ENCODE peak calls at places on chromosomes 12 and 14, in ten cellular contexts. P, O, W, E, I, Z, A, S, K and U are unnamed samples.
A peak's percentile ranks its signal among the peaks of the same experiment; 100 is the strongest.

GRCh38 chr12:96419576-96420254 is 19.5 kb upstream of the CDK17 start:
- DNase-seq in K (no peak), I (no peak), A (peak; percentile 26), Z (no peak), E (no peak), S (no peak), W (no peak), P (no peak), O (no peak), U (no peak)

GRCh38 chr14:105087308-105087962 is 22.2 kb upstream of the GPR132 start:
- DNase-seq in A (peak; percentile 73), W (no peak), S (no peak), I (no peak), K (no peak), Z (no peak), O (peak; percentile 39), P (no peak), E (peak; percentile 89), U (peak; percentile 41)

GRCh38 chr14:70924521-70924920 is 17.3 kb downstream of the PCNX1 start:
- DNase-seq in O (no peak), W (no peak), I (no peak), A (no peak), K (no peak), P (no peak), E (no peak), S (no peak), Z (no peak), U (peak; percentile 17)

GRCh38 chr14:95523051-95523817 is 6.8 kb upstream of the SYNE3 start:
- DNase-seq in I (no peak), W (no peak), K (no peak), Z (no peak), P (no peak), S (no peak), E (no peak), A (no peak), O (no peak), U (no peak)

GRCh38 chr12:121980211-121980891 is 41.3 kb upstream of the BCL7A start:
- DNase-seq in W (peak; percentile 48), O (no peak), E (no peak), A (no peak), I (no peak), Z (no peak), P (no peak), K (no peak), S (no peak), U (peak; percentile 71)

GRCh38 chr12:131103614-131104463 is 150.1 kb downstream of the ADGRD1 start:
- DNase-seq in I (no peak), E (peak; percentile 59), Z (no peak), O (no peak), P (no peak), K (no peak), A (peak; percentile 36), S (no peak), W (no peak), U (no peak)

GRCh38 chr14:24975393-24975792 is 74.6 kb downstream of the STXBP6 start:
- DNase-seq in Z (no peak), W (no peak), I (no peak), S (no peak), O (no peak), A (no peak), E (no peak), K (no peak), P (no peak), U (no peak)

GRCh38 chr12:21813125-21813524 is 38.6 kb upstream of the KCNJ8 start:
- DNase-seq in P (no peak), Z (no peak), I (no peak), S (no peak), K (no peak), O (no peak), E (no peak), W (no peak), A (no peak), U (no peak)

GRCh38 chr12:12056951-12057350 is 13.8 kb upstream of the BCL2L14 start:
- DNase-seq in W (no peak), S (no peak), K (no peak), A (no peak), P (no peak), I (no peak), Z (no peak), O (no peak), E (no peak), U (no peak)

GRCh38 chr14:55572578-55572977 is 7.4 kb upstream of the KTN1 start:
- DNase-seq in K (no peak), S (no peak), P (no peak), I (no peak), E (no peak), Z (peak; percentile 55), O (no peak), A (peak; percentile 31), W (no peak), U (no peak)

GRCh38 chr12:132404956-132405741 is 75.8 kb upstream of the GALNT9 start:
- DNase-seq in W (no peak), K (no peak), A (peak; percentile 26), O (peak; percentile 17), Z (no peak), P (no peak), S (no peak), I (no peak), E (no peak), U (no peak)

GRCh38 chr14:33568935-33569579 is 381.8 kb downstream of the EGLN3 start:
- DNase-seq in K (no peak), A (no peak), I (no peak), W (peak; percentile 23), E (no peak), O (no peak), P (no peak), Z (no peak), S (no peak), U (no peak)

GRCh38 chr14:68011629-68012028 is 192.1 kb downstream of the RAD51B start:
- DNase-seq in I (no peak), W (no peak), K (no peak), A (no peak), Z (no peak), E (no peak), S (no peak), O (no peak), P (no peak), U (no peak)

GRCh38 chr12:53079226-53080117 is at the start of gene SPRYD3:
- DNase-seq in S (peak; percentile 95), W (peak; percentile 96), O (peak; percentile 96), K (peak; percentile 96), E (peak; percentile 100), Z (peak; percentile 97), A (peak; percentile 98), I (peak; percentile 98), P (peak; percentile 96), U (peak; percentile 97)

GRCh38 chr14:36820111-36820709 is 158.6 kb downstream of the PAX9 start:
- DNase-seq in E (no peak), P (no peak), A (no peak), I (no peak), Z (no peak), K (no peak), O (no peak), S (no peak), W (peak; percentile 63), U (no peak)

GRCh38 chr12:6224550-6224949 is 24.4 kb downstream of the CD9 start:
- DNase-seq in I (no peak), A (no peak), E (no peak), P (no peak), K (no peak), Z (no peak), O (no peak), W (peak; percentile 66), S (no peak), U (peak; percentile 60)

GRCh38 chr14:104134061-104134965 is 4.1 kb upstream of the KIF26A start:
- DNase-seq in A (peak; percentile 23), K (no peak), W (no peak), S (no peak), E (peak; percentile 62), I (no peak), Z (no peak), O (peak; percentile 16), P (no peak), U (no peak)

GRCh38 chr12:88334271-88334670 is 192.2 kb downstream of the TMTC3 start:
- DNase-seq in Z (no peak), A (no peak), O (no peak), I (no peak), K (no peak), P (no peak), E (no peak), W (peak; percentile 87), S (no peak), U (no peak)

GRCh38 chr14:92635031-92635430 is 113.4 kb downstream of the LGMN start:
- DNase-seq in E (no peak), I (no peak), A (no peak), W (no peak), P (no peak), O (no peak), Z (no peak), S (no peak), K (no peak), U (no peak)

GRCh38 chr14:75268638-75269550 is 9.7 kb upstream of the FOS start:
- DNase-seq in K (no peak), S (no peak), Z (no peak), A (no peak), I (no peak), O (no peak), E (peak; percentile 47), P (no peak), W (no peak), U (no peak)

GRCh38 chr14:35287481-35288013 is 4.6 kb upstream of the PSMA6 start:
- DNase-seq in P (no peak), S (no peak), A (no peak), O (peak; percentile 70), W (no peak), K (no peak), Z (peak; percentile 9), E (no peak), I (no peak), U (no peak)

GRCh38 chr12:14066021-14066420 is 84.6 kb upstream of the GRIN2B start:
- DNase-seq in K (no peak), Z (no peak), O (no peak), I (no peak), W (no peak), E (no peak), P (no peak), S (no peak), A (no peak), U (no peak)

GRCh38 chr12:76085159-76085868 is 829 bp upstream of the NAP1L1 start:
- DNase-seq in A (no peak), Z (no peak), O (no peak), I (no peak), E (no peak), S (no peak), K (peak; percentile 65), P (peak; percentile 34), W (no peak), U (peak; percentile 38)

GRCh38 chr14:84750763-84751554 is 779.0 kb upstream of the FLRT2 start:
- DNase-seq in A (no peak), O (no peak), I (no peak), K (no peak), E (no peak), W (peak; percentile 36), P (no peak), Z (no peak), S (no peak), U (no peak)

GRCh38 chr12:132672116-132672515 is 15.0 kb downstream of the POLE start:
- DNase-seq in E (no peak), O (no peak), K (no peak), P (no peak), Z (no peak), A (no peak), I (no peak), W (no peak), S (no peak), U (no peak)

GRCh38 chr14:105993814-105994213 is 467.4 kb downstream of the TMEM121 start:
- DNase-seq in Z (no peak), I (no peak), E (no peak), S (no peak), K (no peak), P (no peak), A (no peak), W (no peak), O (no peak), U (no peak)

GRCh38 chr12:27179399-27180214 is 64.5 kb upstream of the STK38L start:
- DNase-seq in W (peak; percentile 90), P (no peak), K (no peak), E (no peak), Z (peak; percentile 44), I (peak; percentile 39), A (no peak), O (no peak), S (no peak), U (peak; percentile 4)

GRCh38 chr14:66359500-66359899 is 126.7 kb upstream of the CCDC196 start:
- DNase-seq in O (no peak), I (no peak), E (peak; percentile 26), A (no peak), Z (peak; percentile 15), K (peak; percentile 37), S (no peak), W (peak; percentile 30), P (peak; percentile 8), U (peak; percentile 32)